ENCODE peak calls at places on chromosomes 11 and 22, in four cellular contexts. D is K562, X is A549, F is GM12878. T is an unnamed sample.

GRCh38 chr11:42770444-42771065 is 541.2 kb upstream of the API5 start:
- DNase-seq in D (peak; percentile 9), X (no peak), F (no peak), T (peak; percentile 30)

GRCh38 chr22:38756631-38757463 is 1.0 kb upstream of the SUN2 start:
- DNase-seq in D (no peak), X (no peak), F (no peak), T (no peak)

GRCh38 chr11:87281496-87281895 is 243.8 kb downstream of the TMEM135 start:
- DNase-seq in D (peak; percentile 12), X (no peak), F (no peak), T (peak; percentile 7)

GRCh38 chr11:95068549-95068948 is 1.8 kb downstream of the SRSF8 start:
- DNase-seq in D (peak; percentile 89), X (peak; percentile 53), F (peak; percentile 88), T (peak; percentile 95)

GRCh38 chr11:94870422-94870821 is 102.3 kb downstream of the AMOTL1 start:
- DNase-seq in D (no peak), X (no peak), F (no peak), T (no peak)

GRCh38 chr11:12377824-12378593 is 638 bp downstream of the PARVA start:
- DNase-seq in D (no peak), X (peak; percentile 50), F (no peak), T (peak; percentile 62)

GRCh38 chr11:2586091-2586792 is 113.6 kb downstream of the KCNQ1OT1 start:
- DNase-seq in D (no peak), X (no peak), F (no peak), T (no peak)

GRCh38 chr11:128548655-128549255 is 38.6 kb downstream of the ETS1 start:
- DNase-seq in D (no peak), X (no peak), F (no peak), T (no peak)

GRCh38 chr22:41966607-41967240 is 2.5 kb upstream of the SEPTIN3 start:
- DNase-seq in D (peak; percentile 21), X (peak; percentile 15), F (peak; percentile 54), T (peak; percentile 52)

GRCh38 chr11:99246199-99246598 is 225.4 kb downstream of the CNTN5 start:
- DNase-seq in D (no peak), X (no peak), F (no peak), T (no peak)

GRCh38 chr11:75476716-75477613 is 44.0 kb upstream of the KLHL35 start:
- DNase-seq in D (peak; percentile 29), X (no peak), F (no peak), T (no peak)

DNA sequence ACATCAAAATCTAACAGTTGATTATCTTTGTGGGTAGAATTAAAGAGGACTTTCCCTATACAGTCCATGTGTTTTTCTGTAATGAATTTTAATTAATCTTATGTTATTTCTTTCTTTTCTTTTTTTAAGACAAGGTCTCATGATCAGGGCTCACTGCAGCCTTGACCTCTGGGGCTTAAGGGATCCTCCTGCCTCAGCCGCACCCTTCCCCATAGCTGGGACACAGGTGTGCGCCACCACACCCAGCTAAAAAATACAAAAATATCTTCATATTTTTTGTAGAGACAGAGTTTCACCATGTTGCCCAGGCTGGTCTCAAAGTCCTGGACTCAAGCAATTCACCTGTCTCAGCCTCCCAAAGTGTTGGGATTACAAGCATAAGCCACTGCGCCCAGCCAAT is 7.7 kb downstream of the RAB30 start:
- DNase-seq in D (no peak), X (no peak), F (no peak), T (no peak)
- TF ChIP-seq POLR2AphosphoS2 in D (no peak), X (no peak), F (no peak), T (no peak)

GRCh38 chr11:113286509-113287497 is 27.6 kb upstream of the TTC12 start:
- DNase-seq in D (no peak), X (no peak), F (no peak), T (no peak)

GRCh38 chr11:113282898-113283297 is 31.5 kb upstream of the TTC12 start:
- DNase-seq in D (no peak), X (no peak), F (no peak), T (no peak)

GRCh38 chr11:113288286-113288863 is 26.0 kb upstream of the TTC12 start:
- DNase-seq in D (no peak), X (no peak), F (no peak), T (peak; percentile 20)

GRCh38 chr11:113283881-113284280 is 30.5 kb upstream of the TTC12 start:
- DNase-seq in D (no peak), X (no peak), F (no peak), T (peak; percentile 29)

DNA sequence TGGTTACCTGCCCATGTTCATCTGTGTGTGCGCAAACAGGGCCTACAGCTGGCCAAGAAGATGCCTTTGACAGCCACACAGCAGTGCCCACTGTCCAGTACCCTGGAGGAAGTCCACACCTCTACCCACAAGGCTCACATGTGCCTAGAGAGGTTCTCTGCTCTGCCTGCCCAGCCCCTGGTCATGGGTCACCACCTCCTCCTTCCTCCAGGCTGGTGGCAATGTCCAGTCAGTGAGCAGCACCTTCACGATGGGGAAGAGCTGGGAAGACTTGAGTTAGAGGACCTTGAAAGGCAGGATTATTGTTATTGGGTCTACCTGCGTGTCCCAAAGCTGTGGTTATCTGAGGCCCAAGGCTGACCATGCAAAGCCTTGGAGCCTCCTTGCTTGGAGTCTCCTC is 28.4 kb upstream of the TTC12 start:
- DNase-seq in D (no peak), X (no peak), F (no peak), T (no peak)
- TF ChIP-seq POLR2AphosphoS2 in D (no peak), X (no peak), F (no peak), T (no peak)

DNA sequence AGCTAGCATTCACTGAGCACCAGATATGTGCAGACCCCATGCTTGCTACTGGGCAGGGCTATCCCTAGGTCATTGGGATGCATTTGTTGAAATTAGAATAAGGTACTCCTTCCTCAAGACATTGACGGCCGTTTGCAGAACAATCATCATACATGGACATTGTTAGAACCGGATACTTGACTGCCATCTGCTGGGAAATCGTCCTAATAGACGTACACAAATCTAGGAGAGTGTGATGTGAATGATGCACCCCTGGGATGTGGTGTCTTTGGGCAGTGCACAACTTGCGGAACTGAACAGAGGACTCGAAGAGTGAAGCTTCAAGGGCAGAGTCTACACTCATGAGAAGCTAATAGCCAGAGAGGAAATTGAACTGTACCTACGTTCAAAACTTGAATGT is 35.9 kb downstream of the MYO18B start:
- DNase-seq in D (peak; percentile 19), X (peak; percentile 47), F (peak; percentile 11), T (peak; percentile 41)
- TF ChIP-seq POLR2AphosphoS2 in D (no peak), X (no peak), F (no peak), T (no peak)

GRCh38 chr11:118597556-118597955 is 9.9 kb upstream of the PHLDB1 start:
- DNase-seq in D (no peak), X (no peak), F (no peak), T (no peak)
- TF ChIP-seq POLR2AphosphoS2 in D (no peak), X (no peak), F (no peak), T (no peak)

GRCh38 chr11:64660706-64661105 is 62.3 kb downstream of the NRXN2 start:
- DNase-seq in D (no peak), X (no peak), F (no peak), T (no peak)

GRCh38 chr11:64659417-64660144 is 63.4 kb downstream of the NRXN2 start:
- DNase-seq in D (peak; percentile 83), X (peak; percentile 64), F (no peak), T (peak; percentile 39)

GRCh38 chr11:64661146-64661545 is 61.9 kb downstream of the NRXN2 start:
- DNase-seq in D (no peak), X (no peak), F (no peak), T (no peak)

GRCh38 chr11:64661622-64662021 is 61.4 kb downstream of the NRXN2 start:
- DNase-seq in D (no peak), X (no peak), F (no peak), T (no peak)

GRCh38 chr11:64660205-64660604 is 62.8 kb downstream of the NRXN2 start:
- DNase-seq in D (no peak), X (no peak), F (no peak), T (no peak)
- TF ChIP-seq POLR2AphosphoS2 in D (no peak), X (no peak), F (no peak), T (no peak)

GRCh38 chr11:72813740-72814138 is 472 bp upstream of the ATG16L2 start:
- DNase-seq in D (peak; percentile 85), X (peak; percentile 61), F (no peak), T (peak; percentile 65)
- TF ChIP-seq POLR2AphosphoS2 in D (no peak), X (no peak), F (peak; percentile 95), T (no peak)

GRCh38 chr11:113090716-113091577 is 129.7 kb downstream of the NCAM1 start:
- DNase-seq in D (no peak), X (no peak), F (no peak), T (no peak)
- TF ChIP-seq POLR2AphosphoS2 in D (no peak), X (no peak), F (no peak), T (no peak)

GRCh38 chr22:19775496-19776325 is 15.1 kb downstream of the TBX1 start:
- DNase-seq in D (no peak), X (no peak), F (no peak), T (no peak)
- TF ChIP-seq POLR2AphosphoS2 in D (no peak), X (no peak), F (no peak), T (no peak)

GRCh38 chr11:61495801-61496601 is 12.5 kb upstream of the LRRC10B start:
- DNase-seq in D (no peak), X (no peak), F (no peak), T (no peak)
- TF ChIP-seq POLR2AphosphoS2 in D (no peak), X (no peak), F (no peak), T (no peak)

DNA sequence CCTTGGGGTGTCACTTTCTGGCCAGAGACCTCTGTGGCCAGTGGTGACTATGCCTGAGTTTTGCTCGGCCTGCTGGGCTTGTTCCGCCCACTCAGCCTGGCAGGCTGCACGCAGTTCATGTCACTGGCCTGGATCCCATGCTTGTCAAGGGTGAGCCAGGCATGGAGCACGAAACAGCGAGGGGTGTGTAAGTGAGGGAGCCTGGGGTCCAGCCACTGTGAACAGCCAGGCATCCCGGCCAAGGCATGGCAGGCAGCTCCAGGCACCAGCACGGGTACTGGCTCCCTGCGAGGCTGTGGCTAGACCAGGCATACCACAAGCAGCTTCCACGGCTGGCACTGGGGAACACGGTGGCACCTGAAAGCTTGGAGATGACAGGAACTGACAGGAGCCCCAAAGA is 214.3 kb downstream of the LRRC4C start:
- DNase-seq in D (no peak), X (no peak), F (no peak), T (no peak)
- TF ChIP-seq POLR2AphosphoS2 in D (no peak), X (no peak), F (no peak), T (no peak)